ENCODE peak calls at places on chromosome 10, in six cellular contexts. One of them, this sample, is unnamed.

GRCh38 chr10:106450966-106451365 is 713.5 kb downstream of the SORCS1 start:
- DNase-seq in caudate nucleus: no peak
- DNase-seq in activated T-cell treated with anti-CD3 and anti-CD28 coated beads, Interleukin-2, amount 50 U/mL, for 4 hours: no peak
- DNase-seq in H1: no peak
- DNase-seq in SHP77: no peak
- DNase-seq in CD8-positive, alpha-beta memory T cell: no peak
- DNase-seq in this sample: no peak

GRCh38 chr10:25725917-25726716 is 207.9 kb upstream of the MYO3A start:
- DNase-seq in SHP77: peak; percentile 48
- DNase-seq in H1: no peak
- DNase-seq in activated T-cell treated with anti-CD3 and anti-CD28 coated beads, Interleukin-2, amount 50 U/mL, for 4 hours: no peak
- DNase-seq in caudate nucleus: no peak
- DNase-seq in CD8-positive, alpha-beta memory T cell: no peak
- DNase-seq in this sample: peak; percentile 30

GRCh38 chr10:86857097-86857825 is 100.2 kb downstream of the MMRN2 start:
- DNase-seq in activated T-cell treated with anti-CD3 and anti-CD28 coated beads, Interleukin-2, amount 50 U/mL, for 4 hours: no peak
- DNase-seq in caudate nucleus: no peak
- DNase-seq in SHP77: no peak
- DNase-seq in H1: no peak
- DNase-seq in CD8-positive, alpha-beta memory T cell: no peak
- DNase-seq in this sample: peak; percentile 36

GRCh38 chr10:49359349-49360231 is 36.3 kb downstream of the DRGX start:
- DNase-seq in SHP77: no peak
- DNase-seq in caudate nucleus: no peak
- DNase-seq in H1: no peak
- DNase-seq in activated T-cell treated with anti-CD3 and anti-CD28 coated beads, Interleukin-2, amount 50 U/mL, for 4 hours: no peak
- DNase-seq in CD8-positive, alpha-beta memory T cell: no peak
- DNase-seq in this sample: no peak

GRCh38 chr10:517236-517635 is 172.2 kb downstream of the DIP2C start:
- DNase-seq in activated T-cell treated with anti-CD3 and anti-CD28 coated beads, Interleukin-2, amount 50 U/mL, for 4 hours: no peak
- DNase-seq in SHP77: no peak
- DNase-seq in H1: no peak
- DNase-seq in CD8-positive, alpha-beta memory T cell: no peak
- DNase-seq in caudate nucleus: no peak
- DNase-seq in this sample: no peak

GRCh38 chr10:71705582-71705981 is 14.0 kb downstream of the C10orf105 start:
- DNase-seq in SHP77: no peak
- DNase-seq in caudate nucleus: no peak
- DNase-seq in H1: no peak
- DNase-seq in CD8-positive, alpha-beta memory T cell: no peak
- DNase-seq in activated T-cell treated with anti-CD3 and anti-CD28 coated beads, Interleukin-2, amount 50 U/mL, for 4 hours: no peak
- DNase-seq in this sample: no peak

GRCh38 chr10:113111900-113112853 is 162.1 kb downstream of the TCF7L2 start:
- DNase-seq in SHP77: no peak
- DNase-seq in CD8-positive, alpha-beta memory T cell: no peak
- DNase-seq in H1: no peak
- DNase-seq in activated T-cell treated with anti-CD3 and anti-CD28 coated beads, Interleukin-2, amount 50 U/mL, for 4 hours: no peak
- DNase-seq in caudate nucleus: no peak
- DNase-seq in this sample: peak; percentile 47

GRCh38 chr10:79445217-79445707 is at the start of gene ZCCHC24:
- DNase-seq in SHP77: no peak
- DNase-seq in caudate nucleus: no peak
- DNase-seq in CD8-positive, alpha-beta memory T cell: no peak
- DNase-seq in H1: no peak
- DNase-seq in activated T-cell treated with anti-CD3 and anti-CD28 coated beads, Interleukin-2, amount 50 U/mL, for 4 hours: peak; percentile 26
- DNase-seq in this sample: no peak

GRCh38 chr10:102395677-102396197 is at the start of gene NFKB2:
- DNase-seq in SHP77: no peak
- DNase-seq in H1: no peak
- DNase-seq in CD8-positive, alpha-beta memory T cell: no peak
- DNase-seq in activated T-cell treated with anti-CD3 and anti-CD28 coated beads, Interleukin-2, amount 50 U/mL, for 4 hours: no peak
- DNase-seq in caudate nucleus: no peak
- DNase-seq in this sample: no peak

GRCh38 chr10:5551531-5552375 is 27.0 kb downstream of the CALML3 start:
- DNase-seq in CD8-positive, alpha-beta memory T cell: no peak
- DNase-seq in caudate nucleus: no peak
- DNase-seq in H1: no peak
- DNase-seq in SHP77: no peak
- DNase-seq in activated T-cell treated with anti-CD3 and anti-CD28 coated beads, Interleukin-2, amount 50 U/mL, for 4 hours: peak; percentile 51
- DNase-seq in this sample: no peak